ENCODE peak calls at places on chromosomes 16 and 17, in five cellular contexts. M is A549, A is progenitor cell of endocrine pancreas, Q is BE2C, S is tibial nerve. X is an unnamed sample.

GRCh38 chr17:83181991-83182619 is 102.7 kb downstream of the METRNL start:
- DNase-seq in M (no peak), A (no peak), Q (peak; percentile 2), S (peak; percentile 3), X (no peak)

GRCh38 chr16:67415872-67416793 is at the start of gene ZDHHC1:
- DNase-seq in M (peak; percentile 78), A (peak; percentile 72), Q (peak; percentile 84), S (no peak), X (peak; percentile 82)

GRCh38 chr16:46632778-46633733 is 11.9 kb upstream of the SHCBP1 start:
- DNase-seq in M (no peak), A (peak; percentile 15), Q (no peak), S (no peak), X (peak; percentile 33)

GRCh38 chr17:31248986-31249385 is 48.1 kb downstream of the OMG start:
- DNase-seq in M (no peak), A (no peak), Q (no peak), S (no peak), X (no peak)

GRCh38 chr17:31508310-31509094 is 117.0 kb downstream of the RAB11FIP4 start:
- DNase-seq in M (peak; percentile 41), A (no peak), Q (no peak), S (no peak), X (no peak)

GRCh38 chr16:67277999-67278772 is 1.1 kb upstream of the PLEKHG4 start:
- DNase-seq in M (no peak), A (no peak), Q (no peak), S (no peak), X (no peak)

GRCh38 chr17:31156326-31156725 is 61.5 kb downstream of the NF1 start:
- DNase-seq in M (no peak), A (no peak), Q (no peak), S (no peak), X (no peak)

GRCh38 chr17:66250686-66251085 is 21.5 kb upstream of the APOH start:
- DNase-seq in M (no peak), A (no peak), Q (no peak), S (no peak), X (no peak)

GRCh38 chr17:52660692-52661091 is 502.2 kb upstream of the CA10 start:
- DNase-seq in M (no peak), A (no peak), Q (no peak), S (no peak), X (no peak)

GRCh38 chr17:61248399-61248798 is 151.2 kb upstream of the TBX2 start:
- DNase-seq in M (peak; percentile 71), A (no peak), Q (no peak), S (no peak), X (no peak)

GRCh38 chr17:76550712-76551615 is 11.1 kb downstream of the PRCD start:
- DNase-seq in M (peak; percentile 75), A (no peak), Q (no peak), S (no peak), X (no peak)

GRCh38 chr17:81551458-81552243 is 502 bp downstream of the FAAP100 start:
- DNase-seq in M (peak; percentile 46), A (no peak), Q (no peak), S (peak; percentile 13), X (peak; percentile 51)

GRCh38 chr16:78809535-78809934 is 710.1 kb downstream of the WWOX start:
- DNase-seq in M (no peak), A (no peak), Q (no peak), S (no peak), X (no peak)

GRCh38 chr17:3796822-3797170 is 4.2 kb downstream of the ITGAE start:
- DNase-seq in M (no peak), A (no peak), Q (no peak), S (no peak), X (no peak)

GRCh38 chr17:19306160-19307111 is 56.1 kb downstream of the B9D1 start:
- DNase-seq in M (no peak), A (no peak), Q (no peak), S (no peak), X (no peak)

GRCh38 chr17:33112763-33113162 is 121.1 kb downstream of the SPACA3 start:
- DNase-seq in M (peak; percentile 97), A (no peak), Q (no peak), S (no peak), X (no peak)

GRCh38 chr17:68182940-68183551 is 64.8 kb upstream of the AMZ2 start:
- DNase-seq in M (no peak), A (no peak), Q (no peak), S (no peak), X (no peak)

GRCh38 chr17:4161179-4161559 is 18.2 kb downstream of the CYB5D2 start:
- DNase-seq in M (peak; percentile 90), A (no peak), Q (peak; percentile 44), S (peak; percentile 45), X (no peak)

GRCh38 chr16:4847774-4848587 is 700 bp downstream of the UBN1 start:
- DNase-seq in M (peak; percentile 45), A (peak; percentile 20), Q (peak; percentile 41), S (peak; percentile 46), X (peak; percentile 59)

GRCh38 chr17:27264068-27264812 is 29.7 kb upstream of the WSB1 start:
- DNase-seq in M (no peak), A (no peak), Q (no peak), S (no peak), X (no peak)

GRCh38 chr17:64358261-64358788 is 32.3 kb downstream of the PECAM1 start:
- DNase-seq in M (no peak), A (no peak), Q (no peak), S (no peak), X (no peak)

GRCh38 chr17:2179615-2180295 is 123.8 kb downstream of the SMG6 start:
- DNase-seq in M (no peak), A (no peak), Q (peak; percentile 76), S (peak; percentile 98), X (no peak)

GRCh38 chr16:3655791-3656490 is 1.4 kb downstream of the DNASE1 start:
- DNase-seq in M (no peak), A (no peak), Q (no peak), S (no peak), X (no peak)

GRCh38 chr16:874366-875181 is 74.0 kb upstream of the GNG13 start:
- DNase-seq in M (no peak), A (no peak), Q (no peak), S (no peak), X (no peak)

GRCh38 chr17:15966183-15966878 is 21.4 kb downstream of the ADORA2B start:
- DNase-seq in M (no peak), A (peak; percentile 48), Q (no peak), S (no peak), X (no peak)

GRCh38 chr17:75631353-75631752 is 1.9 kb upstream of the SMIM5 start:
- DNase-seq in M (no peak), A (no peak), Q (peak; percentile 4), S (no peak), X (no peak)

GRCh38 chr17:27535178-27535928 is 79.1 kb downstream of the KSR1 start:
- DNase-seq in M (no peak), A (no peak), Q (no peak), S (no peak), X (no peak)

GRCh38 chr17:10463402-10463801 is 6.0 kb downstream of the MYH4 start:
- DNase-seq in M (no peak), A (no peak), Q (no peak), S (no peak), X (no peak)

GRCh38 chr17:21467196-21467595 is 91.0 kb downstream of the KCNJ12 start:
- DNase-seq in M (no peak), A (no peak), Q (no peak), S (no peak), X (no peak)

GRCh38 chr16:86214326-86215232 is 295.7 kb upstream of the FOXF1 start:
- DNase-seq in M (no peak), A (no peak), Q (no peak), S (no peak), X (no peak)

GRCh38 chr17:27623578-27623977 is 7.4 kb upstream of the LGALS9 start:
- DNase-seq in M (no peak), A (no peak), Q (no peak), S (no peak), X (no peak)

DNA sequence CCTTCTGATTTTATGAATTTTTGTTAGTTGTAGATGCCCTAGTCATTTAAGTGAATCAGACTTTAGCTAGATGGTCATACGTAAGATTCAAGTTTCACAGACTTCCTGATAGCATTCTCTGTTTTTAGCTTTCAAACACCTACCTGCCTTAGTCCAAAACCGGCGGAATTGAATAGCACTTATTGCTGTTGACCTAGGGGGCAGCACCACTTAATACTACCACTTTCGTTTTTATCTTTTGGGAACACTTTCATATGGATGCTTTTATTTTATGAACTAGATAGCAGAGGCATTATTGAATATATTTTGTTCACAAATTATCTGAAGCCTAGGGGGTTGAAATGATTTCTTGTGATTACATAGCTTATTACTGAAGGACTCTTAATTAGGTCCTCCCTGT is 31.5 kb downstream of the TADA2A start:
- DNase-seq in M (peak; percentile 26), A (no peak), Q (no peak), S (no peak), X (no peak)
- TF ChIP-seq CTCF in M (peak; percentile 55), A (peak; percentile 20), Q (peak; percentile 36), S (no peak), X (no peak)

DNA sequence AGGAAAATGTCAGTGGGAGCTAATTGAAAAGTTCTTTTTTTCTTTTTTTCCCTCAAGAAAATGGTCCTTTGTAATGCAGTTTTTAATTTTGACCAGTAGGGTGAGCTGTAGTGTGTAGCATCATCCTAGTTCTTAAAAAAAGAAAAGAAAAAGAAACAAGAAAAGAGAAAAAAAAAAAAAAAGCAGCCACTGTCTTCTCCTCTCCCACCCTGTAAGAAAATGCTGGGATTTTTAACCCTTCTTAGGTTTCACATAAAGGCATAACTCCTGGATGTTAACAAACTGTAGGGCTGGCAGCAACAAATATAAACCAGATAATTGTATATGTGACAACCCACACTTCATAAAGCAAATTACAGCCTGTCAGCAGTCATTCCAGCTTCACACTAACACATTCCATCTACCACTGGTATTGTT is 78.1 kb downstream of the SKAP1 start:
- DNase-seq in M (peak; percentile 52), A (no peak), Q (no peak), S (no peak), X (no peak)
- TF ChIP-seq CTCF in M (peak; percentile 87), A (peak; percentile 71), Q (peak; percentile 63), S (peak; percentile 62), X (peak; percentile 71)

DNA sequence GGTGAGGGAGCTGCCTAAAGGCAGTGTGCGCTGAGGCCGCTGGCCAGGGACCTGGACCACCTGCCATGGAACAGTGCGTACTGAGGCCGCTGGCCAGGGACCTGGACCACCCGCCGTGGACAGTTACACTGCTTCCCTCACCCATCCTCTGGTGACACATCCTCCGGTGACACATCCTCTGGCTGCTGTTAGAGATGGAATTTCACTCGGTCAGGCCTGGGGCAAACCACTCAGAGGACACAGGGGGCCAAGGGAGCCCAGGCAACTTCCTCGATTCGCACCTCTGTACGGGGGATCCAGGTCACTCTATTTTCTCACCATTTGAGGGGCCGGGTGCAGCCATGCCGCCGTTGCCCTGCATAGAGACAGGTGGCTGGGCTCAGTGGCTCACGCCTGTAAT is 32.4 kb upstream of the RPTOR start:
- DNase-seq in M (peak; percentile 43), A (no peak), Q (no peak), S (no peak), X (no peak)
- TF ChIP-seq CTCF in M (no peak), A (no peak), Q (no peak), S (no peak), X (no peak)

DNA sequence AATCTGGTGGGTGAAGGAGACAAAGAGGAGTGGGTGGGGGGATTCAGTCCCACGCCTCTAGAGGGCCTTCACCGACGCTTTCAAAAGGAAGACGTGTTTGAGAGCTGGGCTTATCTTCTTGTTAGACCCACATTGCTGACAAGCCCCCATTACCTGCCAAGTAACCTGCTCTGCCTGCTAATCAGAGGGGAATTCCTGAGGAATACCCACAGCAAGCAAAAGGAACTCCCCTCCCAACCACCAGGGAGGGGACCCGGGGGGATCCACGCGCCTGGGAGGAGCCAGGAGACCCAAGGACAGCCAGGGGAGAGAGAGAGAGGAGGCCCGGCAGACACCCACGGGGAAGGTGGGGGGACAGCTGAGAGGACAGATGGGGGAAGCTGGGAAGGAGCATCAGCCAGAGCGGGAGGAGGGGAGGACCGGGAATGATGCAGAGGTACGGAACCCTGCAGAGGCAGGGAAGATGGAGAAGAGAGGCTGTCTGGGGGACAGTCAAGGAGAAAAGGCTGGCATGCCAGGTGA is 986 bp downstream of the MTMR4 start:
- DNase-seq in M (no peak), A (no peak), Q (no peak), S (no peak), X (no peak)
- TF ChIP-seq CTCF in M (no peak), A (no peak), Q (peak; percentile 13), S (no peak), X (no peak)